ENCODE peak calls at places on chromosomes 5 and 9, in five cellular contexts. S, T, Q, E and V are unnamed samples.

GRCh38 chr9:134455951-134456739 is 129.9 kb downstream of the RXRA start:
- DNase-seq in Q (no peak), S (peak), E (no peak), T (peak), V (peak)

GRCh38 chr5:150464554-150465012 is 15.0 kb upstream of the RPS14 start:
- DNase-seq in T (no peak), E (no peak), S (no peak), Q (no peak), V (no peak)

GRCh38 chr9:34332370-34332964 is 3.1 kb downstream of the NUDT2 start:
- DNase-seq in S (no peak), E (no peak), T (no peak), Q (peak), V (no peak)

GRCh38 chr5:157767674-157768073 is 24.2 kb downstream of the LSM11 start:
- DNase-seq in E (no peak), S (no peak), T (no peak), Q (no peak), V (no peak)

GRCh38 chr5:125480901-125481300 is 734.5 kb upstream of the ZNF608 start:
- DNase-seq in S (no peak), Q (no peak), T (no peak), E (no peak), V (no peak)

GRCh38 chr9:133153227-133154096 is 10.3 kb downstream of the GBGT1 start:
- DNase-seq in S (no peak), Q (no peak), T (no peak), E (no peak), V (no peak)

GRCh38 chr5:181186902-181187499 is 18.0 kb downstream of the TRIM7 start:
- DNase-seq in E (no peak), T (no peak), S (no peak), Q (no peak), V (no peak)

GRCh38 chr9:967436-967835 is 9.0 kb upstream of the DMRT3 start:
- DNase-seq in S (no peak), E (no peak), Q (no peak), T (no peak), V (no peak)

GRCh38 chr5:132714456-132715307 is 22.7 kb downstream of the KIF3A start:
- DNase-seq in Q (peak), T (no peak), E (no peak), S (no peak), V (no peak)

DNA sequence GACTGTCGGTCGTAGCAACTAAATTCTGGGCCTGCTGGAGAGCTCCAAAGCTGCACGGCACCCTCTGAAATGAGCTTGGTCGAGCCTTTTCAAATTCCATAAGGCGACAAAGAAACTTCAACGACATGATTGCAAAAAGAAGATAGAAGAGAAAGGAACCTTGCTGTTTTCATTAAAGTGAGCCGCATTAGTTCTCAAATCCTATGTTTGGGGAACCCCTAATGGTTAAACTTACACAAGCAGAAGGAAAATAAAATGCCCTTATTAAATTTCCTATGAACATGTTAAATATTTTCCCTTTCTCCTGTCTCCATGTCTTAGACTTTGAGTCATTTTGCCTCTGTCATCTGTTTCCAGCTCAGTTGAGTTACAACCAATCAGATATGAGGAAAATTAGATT is 735.7 kb upstream of the WWC1 start:
- DNase-seq in T (no peak), S (no peak), E (no peak), Q (no peak), V (no peak)
- TF ChIP-seq CTCF in T (no peak), S (no peak), E (no peak), Q (no peak), V (no peak)

DNA sequence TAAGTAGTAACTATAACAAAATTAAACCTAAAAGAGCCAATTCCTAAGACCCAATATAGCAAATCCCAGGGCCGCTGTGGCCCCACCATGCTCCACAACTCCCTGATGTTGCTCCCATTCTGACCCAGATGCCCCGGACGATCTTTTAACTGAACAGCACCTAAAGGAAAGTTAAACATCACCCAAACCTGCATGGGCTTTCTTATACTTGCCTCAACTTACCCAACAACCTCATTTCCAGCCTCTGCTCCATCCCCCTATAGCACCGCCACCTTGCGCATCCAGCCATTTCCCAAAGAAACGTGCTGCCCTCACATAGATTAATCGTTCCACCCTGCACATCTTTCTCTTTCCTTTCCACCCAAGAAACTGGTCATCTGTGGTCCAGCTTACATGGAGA is 54.6 kb downstream of the ZNF354C start:
- DNase-seq in E (peak), T (no peak), S (no peak), Q (no peak), V (no peak)
- TF ChIP-seq CTCF in E (no peak), T (no peak), S (no peak), Q (no peak), V (no peak)

DNA sequence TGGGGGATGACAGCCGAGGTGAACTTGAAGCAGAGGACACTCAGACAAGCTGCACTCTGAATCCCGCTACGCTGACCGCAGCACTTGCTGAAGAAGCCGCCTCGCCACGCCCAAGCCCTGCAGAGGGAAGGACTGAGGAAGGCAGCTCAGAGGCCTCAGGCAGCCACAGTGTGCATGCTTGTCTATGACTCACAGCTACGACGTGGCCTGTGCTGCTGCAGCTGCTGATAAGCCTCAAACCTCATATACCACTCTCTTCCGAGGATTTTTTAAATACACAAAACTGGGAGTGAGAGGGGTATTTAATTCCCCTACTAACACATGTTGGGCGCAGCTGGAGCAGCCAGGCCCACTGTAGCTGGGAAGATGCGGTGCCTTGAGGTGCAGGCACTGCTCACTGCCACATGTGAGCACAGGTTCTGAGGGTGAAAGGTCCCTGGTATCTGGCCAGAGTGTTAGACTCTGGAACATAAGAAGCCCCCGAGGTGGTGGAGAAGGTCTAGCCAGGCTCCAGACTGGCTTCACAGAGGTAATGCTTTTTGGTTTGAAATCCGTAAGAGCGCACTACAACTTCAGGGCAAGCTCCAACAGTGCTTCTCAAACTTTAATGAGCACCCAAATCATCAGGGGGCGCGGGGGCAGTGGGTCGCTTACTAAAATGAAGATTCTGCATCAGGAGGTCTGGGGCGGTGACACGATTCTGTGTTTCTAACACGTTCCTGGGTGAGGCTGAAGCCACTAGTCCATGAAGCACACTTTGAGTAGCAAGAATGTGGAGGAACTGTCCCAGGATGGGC is 196.8 kb downstream of the AUH start:
- DNase-seq in Q (peak), T (no peak), S (peak), E (peak), V (no peak)
- TF ChIP-seq CTCF in Q (no peak), T (no peak), S (no peak), E (no peak), V (no peak)

GRCh38 chr5:72281430-72281763 is 38.6 kb downstream of the MRPS27 start:
- DNase-seq in Q (no peak), T (no peak), E (no peak), S (no peak), V (no peak)

GRCh38 chr5:72283358-72283757 is 36.7 kb downstream of the MRPS27 start:
- DNase-seq in T (no peak), S (no peak), E (no peak), Q (no peak), V (no peak)

GRCh38 chr5:72282878-72283277 is 37.2 kb downstream of the MRPS27 start:
- DNase-seq in Q (no peak), E (no peak), T (no peak), S (no peak), V (no peak)

GRCh38 chr5:72281764-72282499 is 38.1 kb downstream of the MRPS27 start:
- DNase-seq in Q (no peak), T (no peak), E (no peak), S (no peak), V (no peak)

DNA sequence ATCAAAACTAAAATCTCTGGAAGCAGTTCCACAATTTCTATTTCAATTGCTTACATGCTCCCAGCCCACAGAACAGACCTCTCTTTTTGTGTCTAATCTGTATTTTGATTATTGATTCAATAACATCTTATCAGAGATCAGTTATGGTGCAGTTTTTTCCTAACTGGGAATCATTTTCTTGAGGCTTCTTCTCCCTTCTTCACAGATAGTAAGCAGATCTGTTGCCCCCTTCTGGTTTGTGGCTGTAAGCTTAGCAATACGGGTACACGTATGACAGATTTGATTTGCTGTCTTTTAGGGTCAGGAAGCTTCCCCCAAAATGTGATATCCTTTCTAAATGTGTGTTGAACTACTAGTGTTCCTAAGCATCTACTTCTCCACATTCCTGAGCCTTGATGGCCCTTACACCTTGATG is 39.4 kb downstream of the MRPS27 start:
- DNase-seq in S (no peak), E (no peak), T (no peak), Q (no peak), V (peak)
- TF ChIP-seq CTCF in S (peak), E (peak), T (no peak), Q (peak), V (peak)

GRCh38 chr5:35213608-35214007 is 16.7 kb downstream of the PRLR start:
- DNase-seq in E (no peak), S (no peak), Q (no peak), T (no peak), V (no peak)
- TF ChIP-seq CTCF in E (no peak), S (no peak), Q (no peak), T (no peak), V (no peak)

DNA sequence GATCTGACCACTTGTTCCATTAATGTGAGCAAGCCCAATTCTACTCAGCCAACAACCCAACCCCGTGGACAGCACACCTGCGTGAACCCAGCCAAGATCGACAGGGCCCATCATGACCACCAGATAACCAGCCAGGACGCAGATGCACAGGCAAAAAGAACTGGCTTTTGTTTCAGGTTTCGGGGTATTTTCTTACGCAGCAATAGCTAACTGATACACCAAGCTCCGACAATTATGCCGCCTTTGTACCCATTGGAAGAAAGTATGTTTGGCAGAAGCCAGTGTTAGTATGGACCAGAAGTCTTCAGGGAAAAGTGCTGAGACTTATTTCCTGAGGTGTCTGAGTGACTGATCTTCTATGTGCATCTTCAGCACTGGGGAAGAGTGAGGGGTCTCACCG is 6.0 kb upstream of the ADAMTS16 start:
- DNase-seq in Q (no peak), S (no peak), T (no peak), E (no peak), V (no peak)
- TF ChIP-seq CTCF in Q (no peak), S (no peak), T (no peak), E (no peak), V (no peak)

GRCh38 chr5:14016549-14016948 is 72.1 kb upstream of the DNAH5 start:
- DNase-seq in T (no peak), E (no peak), Q (no peak), S (no peak), V (no peak)

GRCh38 chr5:14006823-14007510 is 62.5 kb upstream of the DNAH5 start:
- DNase-seq in E (no peak), T (no peak), S (no peak), Q (no peak), V (no peak)

GRCh38 chr5:14009575-14009974 is 65.1 kb upstream of the DNAH5 start:
- DNase-seq in E (no peak), T (no peak), Q (no peak), S (no peak), V (no peak)

GRCh38 chr5:14008819-14009311 is 64.4 kb upstream of the DNAH5 start:
- DNase-seq in T (no peak), Q (no peak), E (no peak), S (no peak), V (no peak)

DNA sequence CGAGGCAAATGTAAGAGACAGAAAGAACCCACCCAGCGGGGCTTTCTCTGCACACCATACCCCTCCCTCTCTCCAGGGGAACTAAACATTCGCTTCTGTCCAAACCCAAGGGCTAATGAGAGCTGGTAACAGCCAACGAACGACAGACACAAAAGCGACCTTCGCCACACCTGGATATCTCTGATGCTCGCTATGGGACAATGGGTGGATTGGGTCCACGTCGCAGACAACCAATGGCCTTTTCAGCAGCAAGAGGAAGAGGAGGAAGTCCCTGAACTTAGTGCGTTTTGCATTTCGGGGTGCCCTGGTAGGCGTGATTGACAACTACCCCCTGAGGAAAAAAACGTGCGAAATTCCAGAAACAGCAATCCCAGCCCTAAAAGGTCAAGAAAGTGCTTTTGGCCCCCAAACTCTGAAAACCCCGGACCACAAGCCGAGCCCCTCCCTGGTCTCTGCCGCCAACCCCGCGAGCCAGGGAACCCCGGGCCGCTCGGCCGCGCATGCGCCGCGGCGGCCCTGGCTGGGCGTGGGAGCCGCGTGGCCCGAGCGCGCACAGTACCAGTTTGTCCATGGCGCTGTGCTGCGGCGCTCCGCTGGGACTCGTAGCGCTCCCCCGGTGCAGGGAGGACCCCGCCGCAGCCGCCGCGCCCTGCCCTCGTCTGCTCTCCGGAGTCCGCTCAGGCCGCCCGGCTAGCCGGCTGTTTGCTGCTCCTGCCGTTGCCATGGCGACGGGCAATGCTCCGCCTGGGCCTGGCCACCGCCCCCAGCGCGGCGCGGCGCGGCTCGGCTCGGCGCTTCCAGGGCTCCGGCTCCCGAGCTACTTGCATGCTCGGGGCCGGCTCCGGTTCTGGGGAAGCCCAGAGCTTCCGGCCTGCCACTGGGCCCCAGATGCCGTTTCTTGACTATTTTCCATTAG is 66.9 kb upstream of the DNAH5 start:
- DNase-seq in S (peak), E (no peak), Q (peak), T (no peak), V (peak)
- TF ChIP-seq CTCF in S (no peak), E (no peak), Q (no peak), T (no peak), V (no peak)

GRCh38 chr9:121703014-121703734 is 51.7 kb downstream of the DAB2IP start:
- DNase-seq in S (no peak), E (no peak), Q (no peak), T (no peak), V (no peak)
- TF ChIP-seq CTCF in S (peak), E (no peak), Q (peak), T (no peak), V (no peak)